ENCODE peak calls at places on chromosomes 16 and 17, in five cellular contexts. B is HFF-Myc, A is IMR-90, F is AG04449, S is HFFc6. C is an unnamed sample.

GRCh38 chr17:31907342-31907975 is 6.0 kb upstream of the UTP6 start:
- DNase-seq in B (no peak), S (peak; percentile 32), F (no peak), A (peak; percentile 70), C (no peak)

GRCh38 chr16:19696961-19697360 is 21.1 kb downstream of the KNOP1 start:
- DNase-seq in A (no peak), B (no peak), F (no peak), S (no peak), C (no peak)

GRCh38 chr16:12646490-12647274 is 157.0 kb downstream of the CPPED1 start:
- DNase-seq in S (peak; percentile 28), A (no peak), B (peak; percentile 33), F (no peak), C (peak; percentile 72)

GRCh38 chr16:27265982-27266381 is 2.6 kb downstream of the NSMCE1 start:
- DNase-seq in F (no peak), S (no peak), A (no peak), B (no peak), C (no peak)

GRCh38 chr16:72895951-72896350 is 152.0 kb downstream of the ZFHX3 start:
- DNase-seq in F (no peak), A (no peak), S (no peak), B (no peak), C (no peak)

GRCh38 chr17:2405247-2405926 is 4.5 kb upstream of the MNT start:
- DNase-seq in F (no peak), B (no peak), S (peak; percentile 88), A (peak; percentile 94), C (no peak)

GRCh38 chr16:34803683-34804416 is 1344.4 kb downstream of the TP53TG3F start:
- DNase-seq in B (no peak), S (no peak), F (no peak), A (no peak), C (no peak)

GRCh38 chr16:23374721-23375120 is 72.6 kb downstream of the SCNN1B start:
- DNase-seq in A (no peak), S (no peak), F (no peak), B (no peak), C (no peak)

GRCh38 chr17:81183316-81183715 is 17.3 kb upstream of the AATK start:
- DNase-seq in A (no peak), S (no peak), B (no peak), F (no peak), C (no peak)
- TF ChIP-seq CTCF in A (no peak), S (no peak), B (no peak), F (no peak), C (no peak)

DNA sequence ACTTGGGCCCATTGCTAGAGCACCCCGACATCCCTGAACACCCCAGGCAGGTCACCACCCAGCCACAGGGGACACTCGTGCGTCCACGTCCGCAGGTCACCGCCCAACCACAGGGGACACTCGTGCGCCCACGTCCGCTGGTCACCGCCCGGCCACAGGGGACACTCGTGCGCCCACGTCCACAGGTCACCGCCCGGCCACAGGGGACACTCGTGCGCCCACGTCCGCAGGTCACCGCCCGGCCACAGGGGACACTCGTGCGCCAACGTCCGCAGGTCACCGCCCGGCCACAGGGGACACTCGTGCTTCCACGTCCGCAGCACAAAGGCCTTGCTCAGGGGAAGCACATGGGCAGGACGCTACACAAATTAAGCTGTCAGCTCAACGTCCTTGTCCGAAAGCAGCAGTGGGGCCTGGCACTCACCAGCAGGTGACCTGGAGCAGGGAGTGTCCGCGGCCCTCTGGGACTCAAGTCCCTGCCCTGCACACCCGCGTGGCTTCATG is 17.7 kb downstream of the GALNS start:
- DNase-seq in S (no peak), A (no peak), B (no peak), F (no peak), C (no peak)
- TF ChIP-seq CTCF in S (peak; percentile 39), A (no peak), B (no peak), F (no peak), C (no peak)

DNA sequence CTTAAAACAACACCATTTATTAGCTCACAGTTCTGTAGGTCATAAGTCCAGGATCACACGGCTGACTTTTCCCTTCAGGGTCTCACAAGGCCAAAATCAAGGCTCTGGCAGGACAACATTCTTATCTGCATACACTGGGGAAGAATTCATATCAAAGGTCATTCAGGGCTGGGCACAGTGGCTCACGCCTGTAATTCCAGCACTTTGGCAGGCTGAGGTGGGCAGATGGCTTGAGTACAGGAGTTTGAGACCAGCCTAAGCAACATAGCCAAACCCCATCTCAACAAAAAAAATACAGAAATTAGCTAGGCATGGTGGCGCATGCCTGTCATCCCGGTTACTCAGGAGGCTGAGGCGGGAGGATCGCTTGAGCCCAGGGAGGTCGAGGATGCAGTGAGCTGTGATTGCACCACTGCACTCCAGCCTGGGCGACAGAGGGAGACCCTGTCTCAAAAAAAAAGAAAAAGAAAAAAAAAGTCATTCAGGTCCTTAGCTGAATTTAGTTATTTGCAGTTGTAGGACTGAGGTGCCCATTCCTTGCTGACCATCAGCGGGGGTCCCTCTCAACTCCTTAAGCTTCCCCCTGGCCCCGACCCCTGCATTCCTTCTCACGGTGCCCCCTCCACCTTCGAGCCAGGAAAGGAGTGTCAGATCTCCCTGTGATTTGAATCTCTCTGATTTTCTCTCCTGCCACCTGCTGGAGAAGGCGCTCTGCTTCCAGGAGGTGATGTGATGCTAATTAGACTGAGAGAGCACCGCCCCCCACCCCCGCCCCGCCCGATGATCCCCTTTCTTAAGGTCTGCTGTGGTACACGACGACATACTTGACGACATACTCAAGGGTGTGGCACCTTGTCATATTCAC is 91.8 kb upstream of the CLEC18A start:
- DNase-seq in F (no peak), A (no peak), S (no peak), B (no peak), C (peak; percentile 30)
- TF ChIP-seq CTCF in F (peak; percentile 25), A (peak; percentile 18), S (peak; percentile 48), B (no peak), C (peak; percentile 20)

GRCh38 chr17:76237859-76238313 is 2.4 kb downstream of the RNF157 start:
- DNase-seq in B (no peak), F (no peak), S (no peak), A (no peak), C (no peak)

GRCh38 chr17:76238847-76239537 is 1.3 kb downstream of the RNF157 start:
- DNase-seq in F (no peak), B (no peak), A (no peak), S (no peak), C (no peak)

GRCh38 chr17:76234354-76234679 is 6.0 kb downstream of the RNF157 start:
- DNase-seq in F (no peak), S (no peak), B (no peak), A (no peak), C (no peak)

GRCh38 chr17:76235883-76236282 is 4.4 kb downstream of the RNF157 start:
- DNase-seq in F (no peak), S (no peak), A (no peak), B (no peak), C (no peak)

GRCh38 chr17:76236603-76237002 is 3.7 kb downstream of the RNF157 start:
- DNase-seq in B (no peak), A (no peak), S (no peak), F (no peak), C (no peak)
- TF ChIP-seq CTCF in B (no peak), A (no peak), S (no peak), F (no peak), C (no peak)

DNA sequence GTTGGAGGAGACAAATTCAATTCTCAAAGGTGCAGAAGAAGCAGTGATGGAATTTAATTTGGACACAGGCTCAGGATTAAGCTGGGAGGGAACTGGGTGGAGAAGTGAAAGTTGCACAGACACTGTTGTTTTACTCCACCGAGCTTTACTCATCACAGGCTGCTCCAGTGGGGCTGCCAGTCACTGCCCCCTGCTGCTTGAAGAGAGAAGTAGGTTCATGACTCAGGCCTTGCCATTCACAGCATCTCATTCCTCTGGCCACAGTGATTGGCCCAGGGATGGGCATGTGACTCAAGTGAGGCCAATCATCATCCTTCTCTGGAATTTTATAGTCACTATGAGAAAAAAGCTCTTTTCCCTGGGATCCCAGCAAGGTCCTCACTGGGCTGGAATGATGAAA is 11.8 kb downstream of the GNAO1 start:
- DNase-seq in S (peak; percentile 16), F (no peak), B (no peak), A (peak; percentile 6), C (peak; percentile 76)
- TF ChIP-seq CTCF in S (peak; percentile 42), F (no peak), B (peak; percentile 20), A (peak; percentile 26), C (peak; percentile 67)

GRCh38 chr17:56833812-56834379 is at the start of the genes C17orf67 and DGKE:
- DNase-seq in A (peak; percentile 94), F (peak; percentile 56), B (peak; percentile 70), S (peak; percentile 94), C (peak; percentile 98)

GRCh38 chr17:56831364-56832095 is 2.2 kb downstream of the C17orf67 start:
- DNase-seq in A (no peak), B (no peak), F (no peak), S (no peak), C (no peak)

GRCh38 chr17:56832446-56832845 is 1.3 kb downstream of the C17orf67 start:
- DNase-seq in B (no peak), F (no peak), A (no peak), S (no peak), C (no peak)

GRCh38 chr17:56833023-56833811 is 503 bp downstream of the C17orf67 start:
- DNase-seq in B (no peak), A (peak; percentile 58), S (peak; percentile 32), F (no peak), C (peak; percentile 75)

DNA sequence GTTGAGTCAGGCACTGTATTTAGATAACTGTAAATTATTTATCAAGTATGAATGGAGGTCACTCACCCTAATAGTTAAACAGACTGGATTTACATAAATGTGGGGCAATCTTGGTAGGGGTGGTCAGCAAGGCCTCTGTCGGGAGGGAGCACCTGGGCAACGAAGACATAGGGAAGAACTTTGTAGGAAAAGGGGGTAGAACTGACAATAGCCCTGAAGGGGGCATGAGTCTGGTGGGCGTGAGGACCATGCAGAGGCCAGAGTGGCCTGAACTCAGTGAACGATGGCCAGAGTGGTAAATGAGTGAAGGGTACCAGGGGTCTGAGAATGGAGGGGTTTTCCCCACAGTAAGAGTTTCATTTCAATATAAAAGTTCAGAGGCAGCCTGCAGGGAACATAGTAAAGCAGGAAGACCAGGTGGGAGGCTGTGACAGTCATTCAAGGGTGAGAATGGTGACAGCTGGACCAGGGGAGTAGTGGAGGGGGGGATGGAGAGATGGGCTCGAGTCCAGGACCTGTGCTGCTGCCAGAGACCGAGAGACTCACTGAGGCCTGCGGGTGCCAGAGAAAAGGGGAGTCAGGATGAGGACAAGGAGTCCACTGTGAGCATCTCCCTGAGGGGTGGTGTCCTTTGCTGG is 2.9 kb downstream of the C17orf67 start:
- DNase-seq in B (no peak), F (no peak), A (no peak), S (no peak), C (no peak)
- TF ChIP-seq CTCF in B (no peak), F (no peak), A (no peak), S (no peak), C (no peak)

GRCh38 chr16:67393111-67393789 is at the start of gene TPPP3:
- DNase-seq in F (no peak), S (peak; percentile 62), A (peak; percentile 76), B (no peak), C (peak; percentile 76)
- TF ChIP-seq CTCF in F (peak; percentile 72), S (peak; percentile 77), A (peak; percentile 77), B (peak; percentile 57), C (peak; percentile 63)

C was measured in activated CD8-positive, alpha-beta T cell treated with anti-CD3 and anti-CD28 coated beads for 36 hours.